ENCODE peak calls at places on chromosomes 6 and 20, in nine cellular contexts. I is GM03348; B is D341Med; K is left ventricle myocardium inferior; Y is progenitor cell of endocrine pancreas; Q is myocyte; L is stimulated activated naive CD4-positive, alpha-beta T cell; O is SJSA1; J is left cardiac atrium. R is an unnamed sample.

GRCh38 chr6:23173231-23173630 is 603.9 kb downstream of the HDGFL1 start:
- DNase-seq in Y (no peak), J (no peak), I (no peak), Q (peak), O (no peak), K (no peak), L (no peak), B (no peak), R (no peak)

GRCh38 chr20:49825521-49826033 is 12.9 kb downstream of the SLC9A8 start:
- DNase-seq in B (no peak), Q (peak), K (no peak), L (no peak), O (no peak), Y (no peak), I (no peak), J (no peak), R (no peak)

GRCh38 chr20:37543828-37544227 is 16.2 kb upstream of the BLCAP start:
- DNase-seq in J (no peak), K (no peak), L (no peak), Y (no peak), Q (no peak), O (no peak), B (no peak), I (peak), R (peak)

GRCh38 chr6:44788387-44788981 is 401.0 kb downstream of the CDC5L start:
- DNase-seq in Y (no peak), L (no peak), Q (no peak), J (no peak), I (no peak), K (no peak), B (no peak), O (peak), R (no peak)

GRCh38 chr6:10505529-10505928 is 15.6 kb upstream of the GCNT2 start:
- DNase-seq in Q (no peak), I (no peak), Y (no peak), K (no peak), L (no peak), B (no peak), J (no peak), O (no peak), R (no peak)

GRCh38 chr20:41029150-41029872 is 689 bp downstream of the TOP1 start:
- DNase-seq in I (peak), O (peak), Y (no peak), L (no peak), K (peak), J (peak), Q (no peak), B (peak), R (peak)

GRCh38 chr6:31351734-31352496 is 5.1 kb downstream of the HLA-B start:
- DNase-seq in Q (no peak), J (no peak), I (no peak), O (no peak), B (no peak), Y (no peak), K (no peak), L (no peak), R (no peak)

GRCh38 chr6:71388068-71388744 is 99.6 kb downstream of the OGFRL1 start:
- DNase-seq in Q (no peak), B (no peak), Y (no peak), I (no peak), O (no peak), L (no peak), J (no peak), K (no peak), R (no peak)

GRCh38 chr20:47502271-47502730 is 614 bp downstream of the NCOA3 start:
- DNase-seq in Q (peak), Y (no peak), I (peak), O (peak), K (peak), B (no peak), J (no peak), L (no peak), R (peak)

GRCh38 chr6:167049275-167049674 is 50.1 kb downstream of the CEP43 start:
- DNase-seq in B (no peak), Q (no peak), L (no peak), O (no peak), Y (no peak), K (no peak), J (no peak), I (no peak), R (no peak)

GRCh38 chr20:54746796-54747195 is 271.4 kb downstream of the DOK5 start:
- DNase-seq in B (no peak), O (no peak), K (no peak), I (no peak), J (no peak), Q (no peak), L (no peak), Y (no peak), R (no peak)

GRCh38 chr20:44733341-44734069 is 12.2 kb upstream of the KCNK15 start:
- DNase-seq in O (peak), Y (peak), L (peak), J (peak), I (peak), B (peak), Q (peak), K (peak), R (peak)

GRCh38 chr6:163201855-163202254 is 212.7 kb upstream of the QKI start:
- DNase-seq in Y (no peak), I (no peak), J (no peak), Q (no peak), O (no peak), L (no peak), B (no peak), K (no peak), R (no peak)

GRCh38 chr6:89597988-89598387 is 40.6 kb downstream of the LYRM2 start:
- DNase-seq in I (peak), K (no peak), Q (peak), L (no peak), J (no peak), B (peak), Y (no peak), O (no peak), R (peak)

GRCh38 chr6:156068870-156069269 is 613.2 kb upstream of the NOX3 start:
- DNase-seq in K (no peak), Q (peak), L (no peak), O (no peak), I (no peak), Y (no peak), B (no peak), J (no peak), R (no peak)

GRCh38 chr6:43890197-43891062 is 120.4 kb downstream of the VEGFA start:
- DNase-seq in B (no peak), O (no peak), J (no peak), Q (no peak), Y (no peak), K (no peak), I (no peak), L (no peak), R (no peak)

GRCh38 chr6:71197770-71198169 is 90.8 kb upstream of the OGFRL1 start:
- DNase-seq in L (no peak), Y (no peak), K (no peak), Q (peak), O (no peak), B (no peak), J (no peak), I (peak), R (no peak)

GRCh38 chr6:36349240-36349639 is 12.6 kb upstream of the BNIP5 start:
- DNase-seq in I (no peak), B (no peak), K (no peak), L (peak), O (no peak), Y (no peak), Q (no peak), J (no peak), R (no peak)

GRCh38 chr6:133286765-133287164 is 45.6 kb downstream of the EYA4 start:
- DNase-seq in B (no peak), O (no peak), K (no peak), Q (peak), I (peak), J (no peak), Y (no peak), L (no peak), R (no peak)

GRCh38 chr6:10963113-10963512 is 76.3 kb downstream of the SYCP2L start:
- DNase-seq in K (no peak), L (no peak), Q (no peak), O (no peak), I (no peak), J (no peak), B (no peak), Y (no peak), R (no peak)

GRCh38 chr6:142568857-142569597 is 267.2 kb downstream of the ADGRG6 start:
- DNase-seq in J (no peak), K (no peak), Q (peak), B (no peak), Y (no peak), I (peak), L (no peak), O (no peak), R (peak)

GRCh38 chr6:31558631-31559500 is 11.5 kb downstream of the NFKBIL1 start:
- DNase-seq in K (peak), J (no peak), I (peak), O (no peak), Q (peak), B (no peak), L (peak), Y (no peak), R (peak)

GRCh38 chr20:47038581-47039560 is 144.2 kb downstream of the EYA2 start:
- DNase-seq in J (no peak), Q (no peak), O (no peak), K (peak), Y (no peak), B (no peak), L (no peak), I (no peak), R (peak)

GRCh38 chr6:140208286-140208685 is 833.8 kb upstream of the CITED2 start:
- DNase-seq in J (no peak), I (peak), Q (peak), K (no peak), Y (no peak), O (no peak), B (peak), L (no peak), R (no peak)

GRCh38 chr6:153092082-153093013 is 38.7 kb downstream of the RGS17 start:
- DNase-seq in Q (peak), B (no peak), I (peak), Y (no peak), L (no peak), K (no peak), J (no peak), O (peak), R (peak)

GRCh38 chr20:31819083-31819784 is at the start of gene MYLK2:
- DNase-seq in Q (peak), B (no peak), O (no peak), K (peak), Y (no peak), J (no peak), L (no peak), I (no peak), R (no peak)

GRCh38 chr20:23754731-23755130 is 4.0 kb upstream of the CST1 start:
- DNase-seq in O (no peak), Q (peak), J (no peak), Y (no peak), I (no peak), B (no peak), L (no peak), K (no peak), R (no peak)

GRCh38 chr6:12748815-12749521 is 32.4 kb downstream of the PHACTR1 start:
- DNase-seq in K (no peak), O (no peak), I (peak), B (peak), Y (peak), Q (peak), J (peak), L (no peak), R (no peak)

GRCh38 chr6:132506461-132506860 is 6.5 kb downstream of the STX7 start:
- DNase-seq in J (no peak), O (no peak), Y (no peak), I (no peak), B (no peak), K (no peak), Q (no peak), L (no peak), R (no peak)

GRCh38 chr6:108027594-108027993 is 46.9 kb downstream of the OSTM1 start:
- DNase-seq in I (no peak), Y (no peak), Q (peak), K (no peak), L (no peak), J (no peak), B (no peak), O (no peak), R (no peak)

GRCh38 chr6:84166395-84166794 is 61.0 kb downstream of the CEP162 start:
- DNase-seq in K (no peak), Q (no peak), Y (no peak), O (no peak), B (no peak), I (no peak), L (no peak), J (no peak), R (no peak)

R was measured in AG08395.